ENCODE peak calls at places on chromosomes 1 and 21, in six cellular contexts. I, M, T, U, Y and J are unnamed samples.

GRCh38 chr1:214551436-214552173 is at the start of gene PTPN14:
- DNase-seq in I (peak; percentile 96), M (peak; percentile 96), T (peak; percentile 94), U (peak; percentile 96), Y (peak; percentile 87), J (peak; percentile 97)

GRCh38 chr1:1144122-1144842 is 28.4 kb upstream of the C1orf159 start:
- DNase-seq in I (no peak), M (peak; percentile 59), T (no peak), U (no peak), Y (no peak), J (no peak)

GRCh38 chr1:221743416-221744208 is 1.7 kb upstream of the DUSP10 start:
- DNase-seq in I (no peak), M (peak; percentile 75), T (no peak), U (no peak), Y (no peak), J (no peak)

GRCh38 chr1:192489748-192490147 is 85.8 kb upstream of the RGS1 start:
- DNase-seq in I (peak; percentile 95), M (peak; percentile 40), T (no peak), U (peak; percentile 99), Y (no peak), J (peak; percentile 92)

GRCh38 chr1:85393490-85393889 is 71.5 kb downstream of the DDAH1 start:
- DNase-seq in I (no peak), M (no peak), T (no peak), U (no peak), Y (no peak), J (no peak)

GRCh38 chr1:116997011-116997410 is 4.5 kb upstream of the CD101 start:
- DNase-seq in I (no peak), M (no peak), T (no peak), U (no peak), Y (no peak), J (no peak)

GRCh38 chr21:33541105-33541711 is 709 bp downstream of the GART start:
- DNase-seq in I (peak; percentile 39), M (no peak), T (no peak), U (peak; percentile 63), Y (no peak), J (no peak)

GRCh38 chr1:234965128-234965527 is 163.5 kb downstream of the TOMM20 start:
- DNase-seq in I (no peak), M (no peak), T (no peak), U (peak; percentile 65), Y (no peak), J (no peak)

GRCh38 chr1:201153474-201154388 is 543 bp downstream of the TMEM9 start:
- DNase-seq in I (peak; percentile 18), M (no peak), T (no peak), U (no peak), Y (no peak), J (no peak)

GRCh38 chr1:48001696-48002095 is 4.5 kb upstream of the TRABD2B start:
- DNase-seq in I (no peak), M (no peak), T (no peak), U (no peak), Y (no peak), J (no peak)

GRCh38 chr1:117562581-117563491 is 43.0 kb upstream of the TENT5C start:
- DNase-seq in I (no peak), M (no peak), T (no peak), U (no peak), Y (peak; percentile 24), J (peak; percentile 99)

GRCh38 chr1:61474963-61475362 is 250.0 kb downstream of the TM2D1 start:
- DNase-seq in I (no peak), M (no peak), T (no peak), U (no peak), Y (no peak), J (no peak)

GRCh38 chr1:162696286-162696862 is 64.1 kb downstream of the DDR2 start:
- DNase-seq in I (peak; percentile 93), M (peak; percentile 93), T (peak; percentile 89), U (peak; percentile 93), Y (peak; percentile 67), J (no peak)

GRCh38 chr1:8182034-8182761 is 135.7 kb upstream of the SLC45A1 start:
- DNase-seq in I (peak; percentile 50), M (no peak), T (no peak), U (peak; percentile 90), Y (no peak), J (peak; percentile 90)

GRCh38 chr1:162720996-162721395 is 69.5 kb upstream of the HSD17B7 start:
- DNase-seq in I (peak; percentile 50), M (no peak), T (no peak), U (no peak), Y (no peak), J (no peak)

GRCh38 chr1:246428542-246429308 is 78.4 kb downstream of the SMYD3 start:
- DNase-seq in I (peak; percentile 93), M (peak; percentile 43), T (no peak), U (peak; percentile 94), Y (no peak), J (peak; percentile 34)

GRCh38 chr1:116228501-116228900 is 117.3 kb downstream of the MAB21L3 start:
- DNase-seq in I (no peak), M (no peak), T (no peak), U (no peak), Y (no peak), J (no peak)

GRCh38 chr1:44676484-44677200 is 2.1 kb downstream of the ARMH1 start:
- DNase-seq in I (peak; percentile 77), M (no peak), T (no peak), U (peak; percentile 85), Y (no peak), J (no peak)

GRCh38 chr1:58746757-58747156 is 37.1 kb downstream of the JUN start:
- DNase-seq in I (peak; percentile 72), M (no peak), T (no peak), U (no peak), Y (no peak), J (no peak)
- H2AFZ ChIP-seq in I (no peak overlapping the region), M (no peak overlapping the region), T (no peak overlapping the region), U (no peak overlapping the region), Y (no peak overlapping the region), J (no peak overlapping the region)

GRCh38 chr1:34346128-34346527 is 169.4 kb downstream of the C1orf94 start:
- DNase-seq in I (no peak), M (no peak), T (no peak), U (no peak), Y (no peak), J (no peak)

GRCh38 chr1:34342334-34342733 is 165.6 kb downstream of the C1orf94 start:
- DNase-seq in I (no peak), M (no peak), T (no peak), U (no peak), Y (no peak), J (no peak)

GRCh38 chr1:34341896-34342295 is 165.2 kb downstream of the C1orf94 start:
- DNase-seq in I (no peak), M (no peak), T (no peak), U (no peak), Y (no peak), J (no peak)
- H3K4me2 ChIP-seq in I (no peak overlapping the region), M (no peak overlapping the region), T (no peak overlapping the region), U (no peak overlapping the region), Y (no peak overlapping the region), J (no peak overlapping the region)

GRCh38 chr1:28176492-28177470 is at the start of gene PTAFR:
- DNase-seq in I (no peak), M (no peak), T (no peak), U (no peak), Y (no peak), J (no peak)

GRCh38 chr1:28178690-28179485 is 2.4 kb upstream of the PTAFR start:
- DNase-seq in I (no peak), M (no peak), T (no peak), U (no peak), Y (no peak), J (no peak)

GRCh38 chr1:28185071-28185470 is 8.6 kb upstream of the PTAFR start:
- DNase-seq in I (no peak), M (no peak), T (no peak), U (no peak), Y (no peak), J (no peak)

DNA sequence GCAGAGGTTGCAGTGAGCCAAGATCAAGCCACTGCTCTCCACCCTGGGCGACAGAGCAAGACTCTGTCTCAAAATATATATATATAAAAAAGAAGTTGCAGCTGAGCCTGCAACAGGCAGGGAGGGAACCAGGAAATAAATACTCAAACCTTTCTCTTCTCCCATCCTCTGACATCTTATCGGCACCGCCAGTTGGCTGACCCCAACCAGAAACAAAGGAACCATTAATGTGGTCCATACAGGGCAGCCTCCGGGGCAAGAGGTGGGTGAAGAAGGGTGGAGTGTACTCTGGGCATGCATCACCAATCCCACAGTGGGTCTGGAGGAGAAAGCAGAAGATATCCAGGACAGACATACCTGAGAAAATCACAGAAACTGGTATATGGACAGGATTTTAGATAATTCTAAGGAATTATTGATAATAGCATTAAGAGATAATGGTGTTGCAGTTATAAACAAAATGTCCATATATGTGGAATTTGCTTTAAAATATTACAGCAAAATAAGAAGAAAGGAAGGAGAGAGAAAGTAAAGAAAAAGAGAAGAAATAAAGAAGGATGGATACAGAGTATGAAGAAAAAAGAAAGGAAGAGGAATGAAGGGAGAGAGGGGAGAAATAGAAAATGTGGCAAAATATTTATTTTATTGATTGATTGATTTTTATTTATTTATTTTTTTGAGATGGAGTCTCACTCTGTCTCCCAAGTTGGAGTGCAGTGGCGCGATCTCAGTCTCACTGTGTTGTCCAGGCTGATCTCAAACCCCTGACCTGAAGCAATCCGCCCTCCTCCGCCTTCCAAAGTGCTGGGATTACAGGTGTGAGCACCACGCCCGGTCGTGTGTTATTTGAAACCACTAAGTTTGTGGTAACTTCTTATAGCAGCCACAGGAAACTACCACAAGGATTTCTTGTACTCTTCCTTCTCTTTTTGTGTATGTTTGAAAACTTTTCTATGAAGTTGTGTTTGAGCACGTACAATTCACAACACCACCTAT is 4.1 kb upstream of the PTAFR start:
- DNase-seq in I (no peak), M (no peak), T (no peak), U (no peak), Y (no peak), J (no peak)
- H4K91ac ChIP-seq in I (no peak overlapping the region), M (no peak overlapping the region), T (no peak overlapping the region), U (no peak overlapping the region), Y (no peak overlapping the region), J (no peak overlapping the region)

DNA sequence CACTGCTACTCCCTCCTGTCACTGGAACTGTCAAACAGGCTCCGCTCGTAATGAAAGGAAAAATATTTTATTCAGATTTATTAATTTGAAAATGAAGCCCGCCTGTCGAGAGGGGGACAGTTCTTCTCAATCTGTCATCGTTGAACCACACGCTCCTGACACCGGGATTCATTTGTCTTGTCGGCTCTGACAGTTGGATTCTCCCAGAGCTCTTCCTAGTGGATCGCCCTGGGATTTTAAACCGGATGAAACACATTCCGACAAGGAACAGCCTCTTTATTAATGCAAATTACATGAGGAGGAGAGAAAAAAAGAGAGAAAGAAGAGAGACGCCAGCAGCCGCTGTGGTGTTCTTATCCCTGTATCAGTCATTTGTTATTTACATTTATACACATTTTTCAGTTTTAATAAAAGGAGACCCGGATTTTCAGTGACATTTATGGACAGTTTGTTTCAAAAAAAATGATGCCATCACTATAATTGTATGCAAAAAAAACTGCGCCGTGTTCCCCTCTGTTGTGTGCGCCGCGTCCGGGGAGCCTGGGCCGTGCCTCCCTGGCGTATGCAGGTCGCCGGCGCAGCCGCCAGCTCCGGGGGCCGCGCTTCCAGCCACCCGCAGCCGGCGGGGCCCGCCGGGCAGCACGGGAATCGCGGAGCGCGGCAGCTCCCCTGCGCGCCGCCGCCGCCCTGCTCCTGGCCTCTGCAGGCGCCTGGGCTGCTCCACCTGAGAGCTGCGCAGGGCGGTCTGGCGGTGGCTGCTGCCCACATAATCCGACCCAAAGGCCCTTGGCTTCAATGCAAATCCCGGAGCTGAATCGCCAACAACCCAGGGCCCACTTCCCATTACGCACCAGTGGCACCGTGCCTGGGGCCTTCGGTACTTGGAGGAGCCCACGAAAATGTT is 238.0 kb upstream of the PBX1 start:
- DNase-seq in I (no peak), M (peak; percentile 63), T (peak; percentile 47), U (peak; percentile 2), Y (peak; percentile 61), J (no peak)
- H2AFZ ChIP-seq in I (peak overlapping the region; percentile 23), M (no peak overlapping the region), T (peak overlapping the region; percentile 83), U (no peak overlapping the region), Y (peak overlapping the region; percentile 36), J (peak overlapping the region; percentile 6)